ENCODE peak calls at places on chromosomes 2 and 18, in seven cellular contexts. U, O, T, H, V, N and C are unnamed samples.

GRCh38 chr2:101291973-101292372 is 16.5 kb downstream of the RNF149 start:
- DNase-seq in U (no peak), O (no peak), T (no peak), H (no peak), V (no peak), N (no peak), C (no peak)

GRCh38 chr2:8337321-8337720 is 344.5 kb upstream of the ID2 start:
- DNase-seq in U (no peak), O (no peak), T (no peak), H (no peak), V (no peak), N (no peak), C (no peak)

GRCh38 chr18:13446024-13446423 is 227.5 kb downstream of the LDLRAD4 start:
- DNase-seq in U (no peak), O (no peak), T (no peak), H (no peak), V (no peak), N (no peak), C (no peak)

GRCh38 chr2:125516496-125517109 is 1139.4 kb upstream of the GYPC start:
- DNase-seq in U (no peak), O (no peak), T (peak), H (no peak), V (no peak), N (peak), C (peak)

GRCh38 chr18:478679-479078 is 21.8 kb downstream of the COLEC12 start:
- DNase-seq in U (peak), O (no peak), T (peak), H (no peak), V (no peak), N (peak), C (peak)

GRCh38 chr2:219636941-219637841 is 9.8 kb downstream of the SLC4A3 start:
- DNase-seq in U (no peak), O (no peak), T (no peak), H (no peak), V (no peak), N (no peak), C (no peak)

GRCh38 chr2:1564506-1564905 is 151.2 kb downstream of the TPO start:
- DNase-seq in U (no peak), O (no peak), T (no peak), H (no peak), V (no peak), N (no peak), C (no peak)

GRCh38 chr2:30216157-30216556 is 15.2 kb upstream of the LBH start:
- DNase-seq in U (no peak), O (no peak), T (peak), H (no peak), V (no peak), N (no peak), C (no peak)

GRCh38 chr2:85326406-85326945 is 1.3 kb downstream of the TGOLN2 start:
- DNase-seq in U (no peak), O (no peak), T (peak), H (no peak), V (no peak), N (peak), C (peak)

GRCh38 chr2:127220807-127221527 is 868 bp upstream of the CYP27C1 start:
- DNase-seq in U (no peak), O (no peak), T (peak), H (no peak), V (no peak), N (peak), C (no peak)

GRCh38 chr2:224948859-224949258 is 93.4 kb downstream of the DOCK10 start:
- DNase-seq in U (peak), O (no peak), T (peak), H (no peak), V (no peak), N (peak), C (peak)

GRCh38 chr2:6358985-6359384 is 506.7 kb downstream of the CMPK2 start:
- DNase-seq in U (no peak), O (no peak), T (no peak), H (no peak), V (no peak), N (no peak), C (no peak)

GRCh38 chr2:166240387-166241313 is 112.8 kb upstream of the SCN1A start:
- DNase-seq in U (no peak), O (no peak), T (peak), H (no peak), V (no peak), N (no peak), C (no peak)

GRCh38 chr18:58044370-58045264 is 591 bp downstream of the NEDD4L start:
- DNase-seq in U (no peak), O (peak), T (peak), H (no peak), V (peak), N (peak), C (peak)

GRCh38 chr2:216732334-216732733 is 37.0 kb upstream of the IGFBP5 start:
- DNase-seq in U (no peak), O (no peak), T (no peak), H (no peak), V (no peak), N (no peak), C (no peak)